ENCODE peak calls at places on chromosomes 7 and 10, in nine cellular contexts. One of them, this sample, is unnamed.

GRCh38 chr10:130020651-130021372 is 56.7 kb upstream of the EBF3 start:
- DNase-seq in prostate gland: no peak
- DNase-seq in sigmoid colon: no peak
- DNase-seq in suprapubic skin: no peak
- DNase-seq in GM23338: no peak
- DNase-seq in endothelial cell of umbilical vein: no peak
- DNase-seq in H1: no peak
- DNase-seq in transverse colon: no peak
- DNase-seq in HCT116: no peak
- DNase-seq in this sample: no peak

GRCh38 chr7:93944673-93945072 is 23.1 kb downstream of the GNG11 start:
- DNase-seq in sigmoid colon: no peak
- DNase-seq in H1: no peak
- DNase-seq in transverse colon: no peak
- DNase-seq in endothelial cell of umbilical vein: peak; percentile 94
- DNase-seq in prostate gland: no peak
- DNase-seq in suprapubic skin: no peak
- DNase-seq in GM23338: no peak
- DNase-seq in HCT116: no peak
- DNase-seq in this sample: no peak

GRCh38 chr10:79586933-79587332 is 23.8 kb upstream of the SFTPA1 start:
- DNase-seq in suprapubic skin: no peak
- DNase-seq in sigmoid colon: no peak
- DNase-seq in H1: no peak
- DNase-seq in GM23338: no peak
- DNase-seq in prostate gland: no peak
- DNase-seq in endothelial cell of umbilical vein: no peak
- DNase-seq in transverse colon: no peak
- DNase-seq in HCT116: no peak
- DNase-seq in this sample: no peak

GRCh38 chr10:92593553-92594046 is 670 bp downstream of the KIF11 start:
- DNase-seq in transverse colon: no peak
- DNase-seq in HCT116: no peak
- DNase-seq in prostate gland: no peak
- DNase-seq in H1: no peak
- DNase-seq in endothelial cell of umbilical vein: peak; percentile 67
- DNase-seq in GM23338: no peak
- DNase-seq in suprapubic skin: no peak
- DNase-seq in sigmoid colon: no peak
- DNase-seq in this sample: no peak

GRCh38 chr7:134088199-134088598 is 38.9 kb upstream of the LRGUK start:
- DNase-seq in GM23338: no peak
- DNase-seq in transverse colon: no peak
- DNase-seq in HCT116: no peak
- DNase-seq in suprapubic skin: no peak
- DNase-seq in endothelial cell of umbilical vein: no peak
- DNase-seq in prostate gland: no peak
- DNase-seq in sigmoid colon: no peak
- DNase-seq in H1: no peak
- DNase-seq in this sample: no peak

GRCh38 chr10:17644485-17644964 is 574 bp downstream of the STAM start:
- DNase-seq in suprapubic skin: no peak
- DNase-seq in sigmoid colon: no peak
- DNase-seq in HCT116: no peak
- DNase-seq in endothelial cell of umbilical vein: no peak
- DNase-seq in GM23338: peak; percentile 23
- DNase-seq in H1: no peak
- DNase-seq in prostate gland: no peak
- DNase-seq in transverse colon: no peak
- DNase-seq in this sample: no peak

GRCh38 chr7:78080241-78080640 is 281.7 kb downstream of the PHTF2 start:
- DNase-seq in sigmoid colon: no peak
- DNase-seq in suprapubic skin: no peak
- DNase-seq in H1: no peak
- DNase-seq in GM23338: peak; percentile 21
- DNase-seq in endothelial cell of umbilical vein: no peak
- DNase-seq in prostate gland: no peak
- DNase-seq in transverse colon: no peak
- DNase-seq in HCT116: no peak
- DNase-seq in this sample: no peak

GRCh38 chr7:154204046-154204445 is 151.8 kb downstream of the DPP6 start:
- DNase-seq in transverse colon: no peak
- DNase-seq in GM23338: no peak
- DNase-seq in H1: no peak
- DNase-seq in endothelial cell of umbilical vein: no peak
- DNase-seq in HCT116: no peak
- DNase-seq in prostate gland: no peak
- DNase-seq in suprapubic skin: no peak
- DNase-seq in sigmoid colon: no peak
- DNase-seq in this sample: no peak

GRCh38 chr10:72045586-72045985 is 42.8 kb downstream of the SPOCK2 start:
- DNase-seq in suprapubic skin: no peak
- DNase-seq in HCT116: no peak
- DNase-seq in H1: no peak
- DNase-seq in sigmoid colon: no peak
- DNase-seq in prostate gland: no peak
- DNase-seq in endothelial cell of umbilical vein: no peak
- DNase-seq in GM23338: no peak
- DNase-seq in transverse colon: no peak
- DNase-seq in this sample: no peak

GRCh38 chr10:6148251-6148691 is 54.5 kb upstream of the PFKFB3 start:
- DNase-seq in GM23338: no peak
- DNase-seq in H1: no peak
- DNase-seq in transverse colon: peak; percentile 26
- DNase-seq in HCT116: no peak
- DNase-seq in prostate gland: no peak
- DNase-seq in endothelial cell of umbilical vein: no peak
- DNase-seq in suprapubic skin: no peak
- DNase-seq in sigmoid colon: no peak
- DNase-seq in this sample: peak; percentile 86

GRCh38 chr10:126208736-126209317 is 179.4 kb downstream of the ADAM12 start:
- DNase-seq in suprapubic skin: no peak
- DNase-seq in prostate gland: no peak
- DNase-seq in HCT116: no peak
- DNase-seq in endothelial cell of umbilical vein: peak; percentile 3
- DNase-seq in GM23338: no peak
- DNase-seq in sigmoid colon: no peak
- DNase-seq in H1: no peak
- DNase-seq in transverse colon: no peak
- DNase-seq in this sample: no peak

GRCh38 chr7:18357691-18358090 is 137.9 kb upstream of the HDAC9 start:
- DNase-seq in H1: no peak
- DNase-seq in prostate gland: no peak
- DNase-seq in GM23338: peak; percentile 55
- DNase-seq in HCT116: no peak
- DNase-seq in suprapubic skin: no peak
- DNase-seq in endothelial cell of umbilical vein: no peak
- DNase-seq in transverse colon: no peak
- DNase-seq in sigmoid colon: no peak
- DNase-seq in this sample: no peak

GRCh38 chr7:112594397-112594796 is 113.6 kb downstream of the LSMEM1 start:
- DNase-seq in endothelial cell of umbilical vein: no peak
- DNase-seq in HCT116: no peak
- DNase-seq in prostate gland: no peak
- DNase-seq in H1: no peak
- DNase-seq in suprapubic skin: no peak
- DNase-seq in GM23338: no peak
- DNase-seq in transverse colon: no peak
- DNase-seq in sigmoid colon: no peak
- DNase-seq in this sample: no peak

GRCh38 chr10:93687737-93688136 is 14.7 kb downstream of the FRA10AC1 start:
- DNase-seq in endothelial cell of umbilical vein: no peak
- DNase-seq in suprapubic skin: no peak
- DNase-seq in transverse colon: no peak
- DNase-seq in GM23338: no peak
- DNase-seq in sigmoid colon: no peak
- DNase-seq in HCT116: no peak
- DNase-seq in H1: no peak
- DNase-seq in prostate gland: no peak
- DNase-seq in this sample: no peak

GRCh38 chr7:134873253-134873652 is 93.8 kb downstream of the CALD1 start:
- DNase-seq in prostate gland: no peak
- DNase-seq in sigmoid colon: no peak
- DNase-seq in HCT116: no peak
- DNase-seq in GM23338: no peak
- DNase-seq in H1: no peak
- DNase-seq in endothelial cell of umbilical vein: peak; percentile 50
- DNase-seq in suprapubic skin: no peak
- DNase-seq in transverse colon: no peak
- DNase-seq in this sample: no peak

GRCh38 chr7:43152696-43153095 is 40.2 kb downstream of the HECW1 start:
- DNase-seq in HCT116: no peak
- DNase-seq in GM23338: no peak
- DNase-seq in prostate gland: no peak
- DNase-seq in suprapubic skin: no peak
- DNase-seq in transverse colon: no peak
- DNase-seq in endothelial cell of umbilical vein: no peak
- DNase-seq in H1: no peak
- DNase-seq in sigmoid colon: no peak
- DNase-seq in this sample: no peak

GRCh38 chr7:22482476-22482875 is 17.5 kb downstream of the STEAP1B start:
- DNase-seq in prostate gland: no peak
- DNase-seq in H1: no peak
- DNase-seq in HCT116: no peak
- DNase-seq in GM23338: no peak
- DNase-seq in sigmoid colon: no peak
- DNase-seq in suprapubic skin: no peak
- DNase-seq in endothelial cell of umbilical vein: no peak
- DNase-seq in transverse colon: no peak
- DNase-seq in this sample: no peak

GRCh38 chr7:22480523-22481075 is 19.4 kb downstream of the STEAP1B start:
- DNase-seq in HCT116: no peak
- DNase-seq in H1: no peak
- DNase-seq in prostate gland: no peak
- DNase-seq in endothelial cell of umbilical vein: no peak
- DNase-seq in sigmoid colon: no peak
- DNase-seq in transverse colon: no peak
- DNase-seq in suprapubic skin: no peak
- DNase-seq in GM23338: no peak
- DNase-seq in this sample: no peak

GRCh38 chr7:22485189-22485588 is 14.8 kb downstream of the STEAP1B start:
- DNase-seq in prostate gland: no peak
- DNase-seq in suprapubic skin: no peak
- DNase-seq in sigmoid colon: no peak
- DNase-seq in GM23338: no peak
- DNase-seq in HCT116: no peak
- DNase-seq in transverse colon: no peak
- DNase-seq in endothelial cell of umbilical vein: peak; percentile 52
- DNase-seq in H1: no peak
- DNase-seq in this sample: no peak

GRCh38 chr7:22477876-22478450 is 22.0 kb downstream of the STEAP1B start:
- DNase-seq in HCT116: no peak
- DNase-seq in suprapubic skin: no peak
- DNase-seq in endothelial cell of umbilical vein: no peak
- DNase-seq in transverse colon: no peak
- DNase-seq in GM23338: no peak
- DNase-seq in H1: no peak
- DNase-seq in prostate gland: no peak
- DNase-seq in sigmoid colon: no peak
- DNase-seq in this sample: no peak

DNA sequence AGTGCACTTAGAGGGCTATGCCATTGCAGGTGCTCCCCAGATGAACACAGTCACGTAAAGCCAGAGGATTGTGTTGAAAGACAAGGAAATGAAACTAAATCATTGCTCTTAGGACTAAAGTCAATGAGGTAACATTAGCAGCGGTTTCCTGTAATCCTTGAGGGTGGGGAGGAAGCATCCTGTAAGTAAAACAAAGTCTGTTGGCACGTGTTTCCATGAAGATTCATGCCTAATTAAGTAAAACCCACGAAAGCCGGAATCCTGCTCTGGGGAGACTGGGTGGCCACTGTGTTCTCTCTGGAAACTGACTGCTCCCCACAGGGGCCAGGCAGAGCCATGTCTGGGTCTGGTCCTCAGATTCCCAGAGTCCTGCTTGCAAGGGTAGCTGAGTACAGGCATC is 18.3 kb downstream of the STEAP1B start:
- DNase-seq in H1: no peak
- DNase-seq in transverse colon: no peak
- DNase-seq in suprapubic skin: no peak
- DNase-seq in prostate gland: no peak
- DNase-seq in GM23338: no peak
- DNase-seq in sigmoid colon: no peak
- DNase-seq in HCT116: no peak
- DNase-seq in endothelial cell of umbilical vein: peak; percentile 79
- DNase-seq in this sample: no peak
- TF ChIP-seq POLR2AphosphoS5 in H1: no peak
- TF ChIP-seq POLR2AphosphoS5 in transverse colon: no peak
- TF ChIP-seq POLR2AphosphoS5 in suprapubic skin: no peak
- TF ChIP-seq POLR2AphosphoS5 in prostate gland: no peak
- TF ChIP-seq POLR2AphosphoS5 in GM23338: no peak
- TF ChIP-seq POLR2AphosphoS5 in sigmoid colon: no peak
- TF ChIP-seq POLR2AphosphoS5 in HCT116: no peak
- TF ChIP-seq POLR2AphosphoS5 in endothelial cell of umbilical vein: no peak
- TF ChIP-seq POLR2AphosphoS5 in this sample: no peak

DNA sequence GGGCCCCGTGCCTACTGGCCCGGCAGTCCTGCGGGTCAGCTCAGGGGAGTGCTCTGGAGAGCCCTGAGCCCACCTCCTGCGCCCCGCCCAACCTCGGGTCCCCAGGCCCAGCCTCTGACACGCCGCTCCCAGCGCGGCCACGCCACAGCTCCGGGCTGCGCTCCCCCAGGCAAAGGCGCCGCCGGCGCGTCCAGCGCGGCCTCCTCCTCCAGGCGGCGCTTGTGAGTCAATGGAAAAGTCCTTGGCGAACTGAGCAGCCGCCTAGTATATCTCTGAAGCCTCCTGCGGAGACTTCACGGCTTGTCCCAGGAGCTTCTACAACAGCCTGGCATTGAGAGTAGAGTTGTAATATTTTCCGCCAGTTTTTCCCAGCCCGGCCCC is 29.5 kb upstream of the BMS1 start:
- DNase-seq in prostate gland: peak; percentile 74
- DNase-seq in endothelial cell of umbilical vein: peak; percentile 77
- DNase-seq in GM23338: peak; percentile 91
- DNase-seq in HCT116: peak; percentile 72
- DNase-seq in H1: peak; percentile 96
- DNase-seq in transverse colon: peak; percentile 83
- DNase-seq in suprapubic skin: peak; percentile 82
- DNase-seq in sigmoid colon: peak; percentile 87
- DNase-seq in this sample: peak; percentile 71
- H3K4me3 ChIP-seq in prostate gland: peak overlapping the region; percentile 39
- H3K4me3 ChIP-seq in endothelial cell of umbilical vein: peak overlapping the region; percentile 36
- H3K4me3 ChIP-seq in GM23338: peak overlapping the region; percentile 74
- H3K4me3 ChIP-seq in HCT116: peak overlapping the region; percentile 59
- H3K4me3 ChIP-seq in H1: peak overlapping the region; percentile 60
- H3K4me3 ChIP-seq in transverse colon: peak overlapping the region; percentile 66
- H3K4me3 ChIP-seq in suprapubic skin: peak overlapping the region; percentile 59
- H3K4me3 ChIP-seq in sigmoid colon: peak overlapping the region; percentile 65
- H3K4me3 ChIP-seq in this sample: no peak overlapping the region

GRCh38 chr7:149743481-149743880 is 29.9 kb downstream of the ZNF467 start:
- DNase-seq in prostate gland: no peak
- DNase-seq in H1: no peak
- DNase-seq in GM23338: no peak
- DNase-seq in endothelial cell of umbilical vein: peak; percentile 48
- DNase-seq in suprapubic skin: no peak
- DNase-seq in sigmoid colon: no peak
- DNase-seq in transverse colon: no peak
- DNase-seq in HCT116: no peak
- DNase-seq in this sample: no peak
- TF ChIP-seq POLR2AphosphoS5 in prostate gland: no peak
- TF ChIP-seq POLR2AphosphoS5 in H1: no peak
- TF ChIP-seq POLR2AphosphoS5 in GM23338: no peak
- TF ChIP-seq POLR2AphosphoS5 in endothelial cell of umbilical vein: no peak
- TF ChIP-seq POLR2AphosphoS5 in suprapubic skin: no peak
- TF ChIP-seq POLR2AphosphoS5 in sigmoid colon: no peak
- TF ChIP-seq POLR2AphosphoS5 in transverse colon: no peak
- TF ChIP-seq POLR2AphosphoS5 in HCT116: no peak
- TF ChIP-seq POLR2AphosphoS5 in this sample: no peak

GRCh38 chr7:44880317-44881018 is 4.9 kb downstream of the PURB start:
- DNase-seq in suprapubic skin: no peak
- DNase-seq in HCT116: no peak
- DNase-seq in endothelial cell of umbilical vein: peak; percentile 6
- DNase-seq in transverse colon: no peak
- DNase-seq in H1: no peak
- DNase-seq in GM23338: no peak
- DNase-seq in prostate gland: no peak
- DNase-seq in sigmoid colon: no peak
- DNase-seq in this sample: no peak
- H3K4me3 ChIP-seq in suprapubic skin: peak overlapping the region; percentile 29
- H3K4me3 ChIP-seq in HCT116: no peak overlapping the region
- H3K4me3 ChIP-seq in endothelial cell of umbilical vein: peak overlapping the region; percentile 4
- H3K4me3 ChIP-seq in transverse colon: peak overlapping the region; percentile 23
- H3K4me3 ChIP-seq in H1: no peak overlapping the region
- H3K4me3 ChIP-seq in GM23338: peak overlapping the region; percentile 98
- H3K4me3 ChIP-seq in prostate gland: no peak overlapping the region
- H3K4me3 ChIP-seq in sigmoid colon: peak overlapping the region; percentile 35
- H3K4me3 ChIP-seq in this sample: peak overlapping the region; percentile 77